ENCODE peak calls at places on chromosomes 3 and 15, in four cellular contexts. O, F, T and Z are unnamed samples.

GRCh38 chr3:102132370-102132769 is 283.1 kb downstream of the NFKBIZ start:
- DNase-seq in O (no peak), T (no peak), F (no peak), Z (no peak)

GRCh38 chr3:155664922-155665695 is 79.8 kb downstream of the PLCH1 start:
- DNase-seq in F (peak; percentile 74), T (peak; percentile 63), O (no peak), Z (no peak)

GRCh38 chr15:92033723-92034122 is 180.2 kb downstream of the SLCO3A1 start:
- DNase-seq in T (no peak), O (no peak), F (no peak), Z (no peak)

GRCh38 chr15:101020945-101021344 is 101.8 kb downstream of the LRRK1 start:
- DNase-seq in T (no peak), O (peak; percentile 55), F (no peak), Z (no peak)

GRCh38 chr3:56926513-56927282 is 124.9 kb upstream of the ARHGEF3 start:
- DNase-seq in O (no peak), F (no peak), T (no peak), Z (no peak)

GRCh38 chr3:48607519-48607918 is 1.9 kb downstream of the UQCRC1 start:
- DNase-seq in T (no peak), F (no peak), O (no peak), Z (no peak)

GRCh38 chr3:143001034-143001368 is 369 bp upstream of the U2SURP start:
- DNase-seq in T (no peak), O (peak; percentile 93), F (no peak), Z (peak; percentile 61)

GRCh38 chr3:184656991-184657669 is 54.7 kb downstream of the MAGEF1 start:
- DNase-seq in T (no peak), O (no peak), F (no peak), Z (no peak)

GRCh38 chr3:60760145-60760544 is 491.1 kb downstream of the FHIT start:
- DNase-seq in O (no peak), T (no peak), F (no peak), Z (no peak)

GRCh38 chr15:93451822-93452221 is 362.8 kb upstream of the RGMA start:
- DNase-seq in O (no peak), T (no peak), F (no peak), Z (no peak)

GRCh38 chr15:84883916-84884781 is at the start of gene SLC28A1:
- DNase-seq in T (no peak), F (no peak), O (no peak), Z (no peak)

GRCh38 chr3:142964150-142964498 is 650 bp upstream of the PAQR9 start:
- DNase-seq in T (no peak), O (no peak), F (no peak), Z (no peak)

GRCh38 chr15:93110502-93111040 is 21.6 kb upstream of the RGMA start:
- DNase-seq in O (no peak), T (no peak), F (no peak), Z (no peak)

GRCh38 chr3:118692417-118692816 is 342.2 kb downstream of the IGSF11 start:
- DNase-seq in F (no peak), O (no peak), T (no peak), Z (no peak)

GRCh38 chr3:28050895-28051294 is 190.5 kb upstream of the CMC1 start:
- DNase-seq in O (no peak), T (no peak), F (no peak), Z (no peak)

GRCh38 chr3:111112913-111113312 is 41.3 kb downstream of the NECTIN3 start:
- DNase-seq in O (no peak), T (no peak), F (no peak), Z (no peak)

GRCh38 chr15:65611888-65612615 is 1.1 kb upstream of the INTS14 start:
- DNase-seq in T (no peak), F (no peak), O (no peak), Z (no peak)

GRCh38 chr3:170327040-170327808 is 30.3 kb upstream of the SKIL start:
- DNase-seq in F (no peak), T (no peak), O (peak; percentile 80), Z (no peak)

GRCh38 chr15:91855241-91855640 is 1.7 kb downstream of the SLCO3A1 start:
- DNase-seq in F (no peak), T (no peak), O (peak; percentile 62), Z (no peak)

GRCh38 chr15:31309893-31310606 is 16.6 kb upstream of the KLF13 start:
- DNase-seq in F (no peak), O (peak; percentile 62), T (no peak), Z (no peak)

GRCh38 chr3:149969110-149969944 is 1.4 kb downstream of the PFN2 start:
- DNase-seq in T (peak; percentile 32), F (peak; percentile 37), O (no peak), Z (no peak)
- TF ChIP-seq CTCF in T (no peak), F (no peak), O (peak; percentile 25), Z (peak; percentile 21)

GRCh38 chr3:11826628-11827265 is 19.9 kb downstream of the TAMM41 start:
- DNase-seq in F (no peak), T (no peak), O (no peak), Z (no peak)
- H3K36me3 ChIP-seq in F (no peaks in the 10 kb centered on the region), T (peaks cover 39% of the 10 kb centered on the region), O (peaks cover 80% of the 10 kb centered on the region), Z (peaks cover 91% of the 10 kb centered on the region)

DNA sequence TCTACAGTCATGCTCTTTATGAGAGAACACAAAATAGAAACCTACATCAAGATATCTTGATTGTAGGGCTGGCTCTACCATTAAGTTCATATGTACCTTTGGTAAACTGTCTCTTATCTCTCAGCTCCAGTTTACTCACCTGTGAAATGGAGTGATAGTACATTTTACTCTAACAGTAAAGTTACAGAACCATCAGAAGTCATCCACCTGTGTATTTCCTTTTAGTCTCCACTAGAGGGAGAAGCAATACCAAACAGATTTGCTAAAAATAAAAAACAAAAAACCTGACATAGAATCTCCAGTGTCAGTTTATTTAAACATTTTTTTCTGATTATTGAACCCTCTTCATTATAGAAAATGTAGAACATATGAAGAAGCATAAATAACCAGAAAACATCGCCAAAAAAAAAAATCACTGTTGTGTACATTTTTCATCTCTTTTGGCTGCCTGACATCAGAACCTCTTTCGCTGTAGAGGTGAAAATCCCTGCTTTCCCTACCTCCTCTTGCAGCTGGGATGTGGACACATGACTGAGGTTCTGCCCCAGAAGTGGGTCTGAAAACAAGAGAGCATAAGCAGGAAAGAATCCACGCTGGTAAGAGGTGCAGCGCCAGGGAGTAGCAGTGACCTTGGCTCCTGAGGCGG is 48.7 kb upstream of the WDR72 start:
- DNase-seq in F (no peak), T (no peak), O (no peak), Z (no peak)
- TF ChIP-seq CTCF in F (peak; percentile 29), T (peak; percentile 61), O (peak; percentile 77), Z (peak; percentile 59)

DNA sequence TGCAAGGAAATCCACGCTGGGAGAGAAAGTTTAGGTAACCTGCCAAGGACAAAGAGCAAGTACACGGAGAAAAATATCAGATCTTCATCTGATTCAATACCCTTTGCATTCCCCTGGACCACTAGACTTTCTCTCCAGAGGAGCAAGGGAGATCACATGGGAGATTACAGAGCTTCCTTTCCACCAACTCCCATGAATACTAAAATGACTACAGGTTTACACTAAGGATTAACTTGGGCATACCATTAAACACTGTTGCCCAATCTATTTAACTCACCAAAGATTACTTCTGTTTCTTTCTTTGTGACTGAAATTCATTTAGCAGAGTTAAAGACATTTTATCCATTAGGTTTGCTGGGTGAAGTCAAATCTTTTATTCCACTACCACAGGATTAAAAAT is 71.2 kb downstream of the RYK start:
- DNase-seq in F (no peak), T (no peak), O (no peak), Z (no peak)
- H3K36me3 ChIP-seq in F (no peaks in the 10 kb centered on the region), T (peaks cover 10% of the 10 kb centered on the region), O (peaks cover 37% of the 10 kb centered on the region), Z (peaks cover 48% of the 10 kb centered on the region)

GRCh38 chr15:32652178-32652577 is 10.7 kb downstream of the SCG5 start:
- DNase-seq in O (no peak), F (no peak), T (no peak), Z (no peak)

GRCh38 chr15:32656091-32656860 is 14.8 kb downstream of the SCG5 start:
- DNase-seq in O (no peak), F (no peak), T (no peak), Z (no peak)

GRCh38 chr15:32646304-32646703 is 4.8 kb downstream of the SCG5 start:
- DNase-seq in F (no peak), O (no peak), T (no peak), Z (no peak)

GRCh38 chr15:32649336-32649735 is 7.8 kb downstream of the SCG5 start:
- DNase-seq in T (no peak), F (no peak), O (no peak), Z (no peak)

DNA sequence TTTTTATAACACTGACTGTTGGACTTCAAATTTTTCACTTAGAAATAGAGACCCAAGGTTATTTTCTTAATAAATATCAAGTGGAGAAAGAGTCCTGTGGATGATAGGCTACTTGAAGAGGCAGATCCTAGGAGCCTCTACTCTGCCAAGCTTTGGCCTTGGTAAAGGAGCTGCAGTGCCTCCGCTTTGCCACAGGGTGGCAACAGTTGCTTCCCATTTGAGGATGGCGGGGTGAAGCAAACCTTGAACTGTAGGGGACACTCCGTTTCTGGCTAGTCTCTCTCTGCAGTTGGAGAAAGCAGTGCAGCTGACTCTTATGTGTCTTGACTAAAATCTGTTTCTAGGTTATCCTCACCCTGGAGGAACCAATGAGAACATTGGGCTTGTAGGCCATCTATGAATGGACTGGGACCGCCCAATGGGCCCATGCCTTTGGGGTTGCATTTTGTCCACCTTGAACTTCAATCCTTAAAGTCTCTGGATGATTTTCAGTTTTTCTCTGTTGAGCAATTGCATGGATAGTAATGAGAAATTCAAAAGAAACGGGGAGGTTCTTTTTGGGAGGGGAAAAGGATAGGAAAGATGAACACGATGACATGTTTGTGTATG is 9.8 kb downstream of the SCG5 start:
- DNase-seq in O (no peak), F (no peak), T (peak; percentile 39), Z (peak; percentile 53)
- TF ChIP-seq CTCF in O (peak; percentile 94), F (no peak), T (peak; percentile 87), Z (peak; percentile 86)

GRCh38 chr3:52615178-52615577 is 70.5 kb downstream of the PBRM1 start:
- DNase-seq in T (no peak), O (no peak), F (no peak), Z (no peak)

GRCh38 chr3:52620580-52620979 is 65.1 kb downstream of the PBRM1 start:
- DNase-seq in F (no peak), T (no peak), O (no peak), Z (no peak)

GRCh38 chr3:52609316-52609815 is 73.0 kb downstream of the UQCC5 start:
- DNase-seq in T (no peak), F (no peak), O (no peak), Z (no peak)

GRCh38 chr3:52614689-52615088 is 71.0 kb downstream of the PBRM1 start:
- DNase-seq in T (no peak), O (no peak), F (no peak), Z (no peak)
- H3K36me3 ChIP-seq in T (peaks cover 38% of the 10 kb centered on the region), O (peaks cover 77% of the 10 kb centered on the region), F (no peaks in the 10 kb centered on the region), Z (peaks cover 95% of the 10 kb centered on the region)

GRCh38 chr15:42800731-42801474 is 64.0 kb upstream of the CDAN1 start:
- DNase-seq in F (no peak), T (no peak), O (no peak), Z (no peak)
- TF ChIP-seq CTCF in F (no peak), T (no peak), O (peak; percentile 13), Z (no peak)